ENCODE peak calls at places on chromosome 5, in six cellular contexts. One of them, this sample, is unnamed.

GRCh38 chr5:98638701-98639100 is 134.8 kb upstream of the RGMB start:
- DNase-seq in K562: no peak
- DNase-seq in H1: no peak
- DNase-seq in HepG2: no peak
- DNase-seq in GM12878: no peak
- DNase-seq in GM12892: no peak
- DNase-seq in this sample: no peak

GRCh38 chr5:37831821-37832524 is 7.9 kb downstream of the GDNF start:
- DNase-seq in GM12878: no peak
- DNase-seq in GM12892: no peak
- DNase-seq in HepG2: peak; percentile 38
- DNase-seq in H1: no peak
- DNase-seq in K562: no peak
- DNase-seq in this sample: no peak

GRCh38 chr5:9149988-9150387 is 395.9 kb downstream of the SEMA5A start:
- DNase-seq in GM12892: no peak
- DNase-seq in K562: no peak
- DNase-seq in GM12878: no peak
- DNase-seq in HepG2: no peak
- DNase-seq in H1: no peak
- DNase-seq in this sample: no peak

GRCh38 chr5:122999947-123000563 is 36.5 kb downstream of the PPIC start:
- DNase-seq in GM12892: peak; percentile 36
- DNase-seq in GM12878: peak; percentile 40
- DNase-seq in HepG2: peak; percentile 6
- DNase-seq in K562: peak; percentile 73
- DNase-seq in H1: peak; percentile 38
- DNase-seq in this sample: peak; percentile 56

GRCh38 chr5:122463221-122463620 is 151.2 kb downstream of the SNCAIP start:
- DNase-seq in HepG2: no peak
- DNase-seq in GM12892: no peak
- DNase-seq in GM12878: no peak
- DNase-seq in K562: no peak
- DNase-seq in H1: no peak
- DNase-seq in this sample: no peak

GRCh38 chr5:65742565-65743231 is 20.7 kb downstream of the NLN start:
- DNase-seq in HepG2: peak; percentile 40
- DNase-seq in H1: no peak
- DNase-seq in GM12892: peak; percentile 9
- DNase-seq in K562: peak; percentile 34
- DNase-seq in GM12878: peak; percentile 21
- DNase-seq in this sample: no peak

GRCh38 chr5:83564069-83564749 is 92.7 kb downstream of the VCAN start:
- DNase-seq in K562: peak; percentile 44
- DNase-seq in H1: no peak
- DNase-seq in HepG2: peak; percentile 50
- DNase-seq in GM12892: no peak
- DNase-seq in GM12878: no peak
- DNase-seq in this sample: no peak

GRCh38 chr5:170523830-170524229 is 20.0 kb downstream of the KCNIP1 start:
- DNase-seq in K562: no peak
- DNase-seq in GM12878: no peak
- DNase-seq in H1: no peak
- DNase-seq in GM12892: no peak
- DNase-seq in HepG2: no peak
- DNase-seq in this sample: no peak

GRCh38 chr5:164203581-164204225 is 698.3 kb downstream of the MAT2B start:
- DNase-seq in HepG2: no peak
- DNase-seq in GM12892: no peak
- DNase-seq in K562: no peak
- DNase-seq in GM12878: no peak
- DNase-seq in H1: no peak
- DNase-seq in this sample: no peak

GRCh38 chr5:2759696-2760461 is 8.4 kb upstream of the IRX2 start:
- DNase-seq in H1: no peak
- DNase-seq in HepG2: no peak
- DNase-seq in K562: no peak
- DNase-seq in GM12892: no peak
- DNase-seq in GM12878: no peak
- DNase-seq in this sample: no peak

GRCh38 chr5:7492371-7492770 is 96.4 kb downstream of the ADCY2 start:
- DNase-seq in K562: no peak
- DNase-seq in H1: no peak
- DNase-seq in GM12892: no peak
- DNase-seq in HepG2: no peak
- DNase-seq in GM12878: no peak
- DNase-seq in this sample: no peak

GRCh38 chr5:34005211-34005610 is 2.6 kb downstream of the AMACR start:
- DNase-seq in HepG2: no peak
- DNase-seq in K562: no peak
- DNase-seq in GM12878: no peak
- DNase-seq in GM12892: no peak
- DNase-seq in H1: no peak
- DNase-seq in this sample: no peak

GRCh38 chr5:28914302-28914701 is 1875.9 kb upstream of the CDH9 start:
- DNase-seq in HepG2: no peak
- DNase-seq in GM12878: no peak
- DNase-seq in K562: no peak
- DNase-seq in GM12892: no peak
- DNase-seq in H1: no peak
- DNase-seq in this sample: no peak

GRCh38 chr5:17317499-17317898 is 100.1 kb downstream of the BASP1 start:
- DNase-seq in GM12892: no peak
- DNase-seq in HepG2: no peak
- DNase-seq in GM12878: peak; percentile 25
- DNase-seq in H1: no peak
- DNase-seq in K562: no peak
- DNase-seq in this sample: no peak

GRCh38 chr5:26121343-26121742 is 917.0 kb downstream of the CDH9 start:
- DNase-seq in GM12878: no peak
- DNase-seq in K562: no peak
- DNase-seq in H1: no peak
- DNase-seq in GM12892: no peak
- DNase-seq in HepG2: peak; percentile 15
- DNase-seq in this sample: no peak

GRCh38 chr5:134769206-134769605 is 10.6 kb downstream of the DDX46 start:
- DNase-seq in GM12892: no peak
- DNase-seq in H1: no peak
- DNase-seq in GM12878: no peak
- DNase-seq in HepG2: peak; percentile 31
- DNase-seq in K562: no peak
- DNase-seq in this sample: no peak

GRCh38 chr5:102450313-102450990 is 48.3 kb downstream of the SLCO6A1 start:
- DNase-seq in GM12892: no peak
- DNase-seq in HepG2: peak; percentile 17
- DNase-seq in H1: peak; percentile 9
- DNase-seq in GM12878: no peak
- DNase-seq in K562: no peak
- DNase-seq in this sample: no peak

GRCh38 chr5:34687269-34688011 is 31.3 kb downstream of the RAI14 start:
- DNase-seq in HepG2: no peak
- DNase-seq in H1: no peak
- DNase-seq in GM12878: no peak
- DNase-seq in GM12892: no peak
- DNase-seq in K562: peak; percentile 63
- DNase-seq in this sample: no peak

GRCh38 chr5:65916066-65916465 is 10.3 kb upstream of the ERBIN start:
- DNase-seq in GM12878: no peak
- DNase-seq in HepG2: no peak
- DNase-seq in H1: no peak
- DNase-seq in K562: no peak
- DNase-seq in GM12892: no peak
- DNase-seq in this sample: no peak

GRCh38 chr5:176166427-176166826 is 71.8 kb upstream of the SIMC1 start:
- DNase-seq in HepG2: no peak
- DNase-seq in H1: no peak
- DNase-seq in GM12892: no peak
- DNase-seq in GM12878: no peak
- DNase-seq in K562: no peak
- DNase-seq in this sample: no peak

GRCh38 chr5:96431376-96432244 is 1.4 kb downstream of the PCSK1 start:
- DNase-seq in H1: no peak
- DNase-seq in GM12892: no peak
- DNase-seq in GM12878: no peak
- DNase-seq in K562: no peak
- DNase-seq in HepG2: no peak
- DNase-seq in this sample: no peak

GRCh38 chr5:98700730-98701129 is 72.7 kb upstream of the RGMB start:
- DNase-seq in GM12878: no peak
- DNase-seq in GM12892: no peak
- DNase-seq in HepG2: no peak
- DNase-seq in H1: no peak
- DNase-seq in K562: no peak
- DNase-seq in this sample: no peak

DNA sequence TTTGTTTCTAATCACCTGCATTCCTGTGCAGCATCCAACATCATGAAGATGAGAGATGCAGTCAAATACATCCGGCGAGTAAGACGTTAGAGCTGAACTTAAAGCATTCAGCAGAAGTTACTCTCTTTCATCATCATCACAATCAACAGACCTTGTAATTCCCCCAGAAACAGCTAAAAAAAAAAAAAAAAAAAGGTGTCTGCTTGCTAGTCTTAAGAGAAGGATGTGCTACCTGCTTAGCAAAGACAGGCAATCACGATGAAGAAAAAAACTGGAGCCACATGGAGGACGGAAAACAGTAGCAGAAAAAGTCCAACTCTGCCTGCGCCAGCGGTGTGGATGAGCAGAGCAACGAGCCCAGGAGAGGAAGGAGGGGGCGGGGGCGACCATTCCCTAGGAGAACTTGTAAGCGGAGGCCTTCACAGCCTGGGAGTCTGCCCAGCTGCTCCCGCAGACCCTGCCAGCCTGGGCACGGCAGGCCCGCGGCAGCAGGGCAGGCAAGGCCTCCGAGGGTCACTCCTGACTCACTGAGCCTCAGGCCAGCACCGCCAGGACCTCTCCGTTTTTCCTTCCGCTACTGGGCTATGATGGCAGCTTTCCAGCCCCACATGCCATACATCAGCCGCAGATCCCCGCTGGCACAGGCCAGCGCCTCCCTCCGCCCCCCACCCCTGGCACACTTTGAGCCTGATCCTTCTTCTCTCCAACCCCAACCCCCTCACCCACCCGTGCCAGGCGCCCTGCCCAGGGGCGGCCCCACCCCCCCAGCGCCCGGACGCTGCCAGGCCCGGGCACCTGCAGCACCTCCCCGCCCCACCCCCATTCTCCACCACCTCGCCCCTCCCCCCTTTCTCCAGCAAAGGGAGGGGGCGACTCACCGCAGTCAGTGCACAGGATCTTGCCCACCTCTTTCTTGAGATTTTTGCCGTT is 1.3 kb downstream of the NRG2 start:
- DNase-seq in GM12892: no peak
- DNase-seq in GM12878: peak; percentile 36
- DNase-seq in HepG2: no peak
- DNase-seq in K562: no peak
- DNase-seq in H1: no peak
- DNase-seq in this sample: no peak
- TF ChIP-seq POLR2A in GM12892: no peak
- TF ChIP-seq POLR2A in GM12878: no peak
- TF ChIP-seq POLR2A in HepG2: no peak
- TF ChIP-seq POLR2A in K562: no peak
- TF ChIP-seq POLR2A in H1: no peak
- TF ChIP-seq POLR2A in this sample: peak; percentile 31

GRCh38 chr5:149883550-149883949 is 61.0 kb downstream of the PDE6A start:
- DNase-seq in H1: no peak
- DNase-seq in K562: no peak
- DNase-seq in GM12878: no peak
- DNase-seq in GM12892: no peak
- DNase-seq in HepG2: no peak
- DNase-seq in this sample: no peak

GRCh38 chr5:149885512-149885911 is 59.1 kb downstream of the PDE6A start:
- DNase-seq in GM12892: no peak
- DNase-seq in HepG2: no peak
- DNase-seq in K562: no peak
- DNase-seq in H1: no peak
- DNase-seq in GM12878: no peak
- DNase-seq in this sample: no peak

GRCh38 chr5:149881874-149882273 is 62.7 kb downstream of the PDE6A start:
- DNase-seq in GM12878: no peak
- DNase-seq in K562: no peak
- DNase-seq in GM12892: no peak
- DNase-seq in H1: no peak
- DNase-seq in HepG2: no peak
- DNase-seq in this sample: no peak

GRCh38 chr5:149878371-149878770 is 66.2 kb downstream of the PDE6A start:
- DNase-seq in HepG2: peak; percentile 25
- DNase-seq in H1: no peak
- DNase-seq in K562: no peak
- DNase-seq in GM12878: no peak
- DNase-seq in GM12892: no peak
- DNase-seq in this sample: no peak

GRCh38 chr5:149881069-149881622 is 63.4 kb downstream of the PDE6A start:
- DNase-seq in K562: no peak
- DNase-seq in H1: no peak
- DNase-seq in HepG2: no peak
- DNase-seq in GM12878: no peak
- DNase-seq in GM12892: no peak
- DNase-seq in this sample: no peak
- TF ChIP-seq POLR2AphosphoS5 in K562: no peak
- TF ChIP-seq POLR2AphosphoS5 in H1: no peak
- TF ChIP-seq POLR2AphosphoS5 in HepG2: no peak
- TF ChIP-seq POLR2AphosphoS5 in GM12878: no peak
- TF ChIP-seq POLR2AphosphoS5 in GM12892: no peak
- TF ChIP-seq POLR2AphosphoS5 in this sample: no peak

GRCh38 chr5:172840778-172841154 is 6.7 kb downstream of the ERGIC1 start:
- DNase-seq in GM12892: no peak
- DNase-seq in HepG2: no peak
- DNase-seq in K562: no peak
- DNase-seq in H1: no peak
- DNase-seq in GM12878: no peak
- DNase-seq in this sample: no peak

GRCh38 chr5:172839669-172840068 is 5.6 kb downstream of the ERGIC1 start:
- DNase-seq in GM12892: no peak
- DNase-seq in K562: no peak
- DNase-seq in HepG2: no peak
- DNase-seq in GM12878: no peak
- DNase-seq in H1: no peak
- DNase-seq in this sample: no peak

GRCh38 chr5:172843825-172844576 is 9.9 kb downstream of the ERGIC1 start:
- DNase-seq in HepG2: no peak
- DNase-seq in H1: no peak
- DNase-seq in GM12878: no peak
- DNase-seq in GM12892: no peak
- DNase-seq in K562: no peak
- DNase-seq in this sample: no peak

GRCh38 chr5:172840077-172840777 is 6.2 kb downstream of the ERGIC1 start:
- DNase-seq in GM12892: no peak
- DNase-seq in H1: no peak
- DNase-seq in GM12878: no peak
- DNase-seq in HepG2: peak; percentile 33
- DNase-seq in K562: no peak
- DNase-seq in this sample: no peak

GRCh38 chr5:172841258-172841657 is 7.2 kb downstream of the ERGIC1 start:
- DNase-seq in K562: no peak
- DNase-seq in HepG2: no peak
- DNase-seq in H1: no peak
- DNase-seq in GM12878: no peak
- DNase-seq in GM12892: no peak
- DNase-seq in this sample: no peak
- TF ChIP-seq TAF1 in K562: no peak
- TF ChIP-seq TAF1 in HepG2: no peak
- TF ChIP-seq TAF1 in H1: no peak
- TF ChIP-seq TAF1 in GM12878: no peak
- TF ChIP-seq TAF1 in GM12892: no peak
- TF ChIP-seq TAF1 in this sample: no peak

GRCh38 chr5:174319551-174319950 is 274.0 kb downstream of the NSG2 start:
- DNase-seq in GM12878: no peak
- DNase-seq in HepG2: no peak
- DNase-seq in K562: no peak
- DNase-seq in GM12892: no peak
- DNase-seq in H1: no peak
- DNase-seq in this sample: no peak
- TF ChIP-seq POLR2A in GM12878: no peak
- TF ChIP-seq POLR2A in HepG2: no peak
- TF ChIP-seq POLR2A in K562: no peak
- TF ChIP-seq POLR2A in GM12892: no peak
- TF ChIP-seq POLR2A in H1: no peak
- TF ChIP-seq POLR2A in this sample: no peak

This sample was measured in GM12891.